ENCODE peak calls at places on chromosomes 4 and X, in nine cellular contexts. H is endothelial cell; R is transverse colon; O is fibroblast of the aortic adventitia; F is nephron progenitor cell; X is left ventricle myocardium inferior; Y is AG09309; E is suprapubic skin; U is activated CD8-positive, alpha-beta T cell treated with anti-CD3 and anti-CD28 coated beads for 36 hours. T is an unnamed sample.

GRCh38 chrX:45505214-45505613 is 304.5 kb upstream of the DIPK2B start:
- DNase-seq in H (no peak), R (no peak), O (peak), F (no peak), X (no peak), Y (no peak), E (no peak), U (peak), T (no peak)

GRCh38 chr4:126532527-126532926 is 1100.2 kb upstream of the INTU start:
- DNase-seq in H (no peak), R (no peak), O (no peak), F (no peak), X (no peak), Y (no peak), E (no peak), U (no peak), T (no peak)

GRCh38 chrX:110145854-110146253 is 142.9 kb downstream of the TMEM164 start:
- DNase-seq in H (peak), R (no peak), O (peak), F (peak), X (no peak), Y (no peak), E (no peak), U (peak), T (no peak)

GRCh38 chr4:121822796-121823504 is 733 bp downstream of the CCNA2 start:
- DNase-seq in H (peak), R (peak), O (peak), F (peak), X (no peak), Y (no peak), E (no peak), U (peak), T (no peak)

GRCh38 chr4:1609901-1610790 is 74.0 kb downstream of the FAM53A start:
- DNase-seq in H (no peak), R (no peak), O (no peak), F (no peak), X (no peak), Y (no peak), E (no peak), U (no peak), T (no peak)

GRCh38 chr4:125313497-125313896 is 1.3 kb upstream of the FAT4 start:
- DNase-seq in H (peak), R (no peak), O (peak), F (peak), X (no peak), Y (peak), E (no peak), U (peak), T (peak)

GRCh38 chr4:41058426-41058825 is 155.9 kb downstream of the APBB2 start:
- DNase-seq in H (no peak), R (no peak), O (no peak), F (no peak), X (no peak), Y (no peak), E (no peak), U (no peak), T (no peak)

GRCh38 chrX:115031989-115032388 is 14.6 kb upstream of the IL13RA2 start:
- DNase-seq in H (no peak), R (no peak), O (no peak), F (no peak), X (no peak), Y (no peak), E (no peak), U (no peak), T (no peak)

GRCh38 chrX:65407157-65407626 is 127.4 kb downstream of the LAS1L start:
- DNase-seq in H (no peak), R (no peak), O (no peak), F (no peak), X (no peak), Y (no peak), E (no peak), U (peak), T (no peak)

GRCh38 chr4:22463179-22463578 is 52.7 kb downstream of the ADGRA3 start:
- DNase-seq in H (no peak), R (no peak), O (no peak), F (no peak), X (no peak), Y (no peak), E (no peak), U (peak), T (no peak)

GRCh38 chr4:135316266-135316779 is 1114.7 kb upstream of the PABPC4L start:
- DNase-seq in H (no peak), R (no peak), O (no peak), F (no peak), X (no peak), Y (no peak), E (no peak), U (no peak), T (no peak)

GRCh38 chr4:112830753-112831386 is 193.9 kb downstream of the LARP7 start:
- DNase-seq in H (no peak), R (no peak), O (no peak), F (no peak), X (no peak), Y (no peak), E (no peak), U (no peak), T (no peak)

GRCh38 chr4:8117278-8117682 is 41.3 kb downstream of the ABLIM2 start:
- DNase-seq in H (no peak), R (peak), O (no peak), F (peak), X (peak), Y (no peak), E (no peak), U (peak), T (no peak)

GRCh38 chr4:67684839-67685531 is 16.0 kb downstream of the UBA6 start:
- DNase-seq in H (no peak), R (no peak), O (peak), F (no peak), X (no peak), Y (no peak), E (no peak), U (no peak), T (no peak)

GRCh38 chr4:31667701-31668100 is 947.5 kb downstream of the PCDH7 start:
- DNase-seq in H (no peak), R (no peak), O (peak), F (no peak), X (no peak), Y (no peak), E (no peak), U (no peak), T (no peak)

GRCh38 chr4:48813984-48814383 is 16.9 kb upstream of the OCIAD1 start:
- DNase-seq in H (no peak), R (no peak), O (no peak), F (no peak), X (no peak), Y (no peak), E (no peak), U (no peak), T (no peak)

GRCh38 chr4:186724048-186724860 is 598 bp upstream of the FAT1 start:
- DNase-seq in H (peak), R (peak), O (peak), F (peak), X (peak), Y (no peak), E (no peak), U (no peak), T (no peak)

GRCh38 chr4:172726001-172726423 is 442.6 kb upstream of the GALNT7 start:
- DNase-seq in H (no peak), R (peak), O (no peak), F (peak), X (no peak), Y (no peak), E (no peak), U (no peak), T (no peak)

GRCh38 chrX:152992120-152992519 is 1.8 kb downstream of the PNMA5 start:
- DNase-seq in H (no peak), R (no peak), O (no peak), F (no peak), X (no peak), Y (no peak), E (no peak), U (no peak), T (no peak)

GRCh38 chr4:169612869-169613859 is 781 bp upstream of the NEK1 start:
- DNase-seq in H (peak), R (peak), O (peak), F (peak), X (peak), Y (peak), E (no peak), U (peak), T (no peak)

GRCh38 chr4:79881407-79881806 is 191.6 kb downstream of the ANTXR2 start:
- DNase-seq in H (no peak), R (no peak), O (no peak), F (no peak), X (no peak), Y (no peak), E (no peak), U (no peak), T (no peak)

GRCh38 chr4:90127223-90127705 is at the start of gene CCSER1:
- DNase-seq in H (peak), R (peak), O (peak), F (peak), X (peak), Y (no peak), E (peak), U (peak), T (peak)

GRCh38 chrX:109751698-109752097 is 18.6 kb upstream of the ACSL4 start:
- DNase-seq in H (no peak), R (no peak), O (no peak), F (no peak), X (no peak), Y (no peak), E (no peak), U (no peak), T (no peak)

GRCh38 chr4:159117968-159118367 is 15.1 kb downstream of the RAPGEF2 start:
- DNase-seq in H (no peak), R (peak), O (no peak), F (no peak), X (no peak), Y (no peak), E (no peak), U (no peak), T (no peak)

GRCh38 chrX:106952988-106953387 is 32.8 kb downstream of the CLDN2 start:
- DNase-seq in H (no peak), R (no peak), O (peak), F (no peak), X (no peak), Y (no peak), E (no peak), U (no peak), T (no peak)

GRCh38 chr4:2321279-2322196 is 59.6 kb upstream of the MXD4 start:
- DNase-seq in H (no peak), R (no peak), O (no peak), F (no peak), X (no peak), Y (no peak), E (peak), U (no peak), T (no peak)

GRCh38 chrX:9291666-9292065 is 173.2 kb upstream of the TBL1X start:
- DNase-seq in H (peak), R (no peak), O (no peak), F (peak), X (no peak), Y (no peak), E (no peak), U (no peak), T (peak)

GRCh38 chrX:153735274-153735673 is 10.6 kb downstream of the ABCD1 start:
- DNase-seq in H (no peak), R (no peak), O (no peak), F (no peak), X (no peak), Y (no peak), E (no peak), U (peak), T (no peak)

GRCh38 chr4:118823471-118823870 is 12.5 kb downstream of the SEC24D start:
- DNase-seq in H (no peak), R (peak), O (no peak), F (no peak), X (no peak), Y (no peak), E (no peak), U (no peak), T (no peak)

GRCh38 chr4:127533028-127533700 is 99.6 kb upstream of the INTU start:
- DNase-seq in H (no peak), R (peak), O (peak), F (no peak), X (peak), Y (no peak), E (no peak), U (no peak), T (no peak)

GRCh38 chr4:110830461-110830860 is 207.6 kb upstream of the PITX2 start:
- DNase-seq in H (no peak), R (no peak), O (no peak), F (no peak), X (no peak), Y (no peak), E (no peak), U (no peak), T (no peak)

GRCh38 chr4:2424581-2424980 is 5.8 kb downstream of the CFAP99 start:
- DNase-seq in H (no peak), R (no peak), O (peak), F (no peak), X (no peak), Y (no peak), E (no peak), U (no peak), T (no peak)

GRCh38 chr4:107252621-107253020 is 216.5 kb upstream of the DKK2 start:
- DNase-seq in H (no peak), R (no peak), O (peak), F (no peak), X (no peak), Y (no peak), E (no peak), U (no peak), T (no peak)

GRCh38 chrX:119755981-119756533 is 2.3 kb upstream of the SOWAHD start:
- DNase-seq in H (no peak), R (peak), O (no peak), F (no peak), X (no peak), Y (no peak), E (no peak), U (peak), T (no peak)

GRCh38 chrX:8738588-8739189 is 6.8 kb upstream of the ANOS1 start:
- DNase-seq in H (peak), R (peak), O (peak), F (peak), X (no peak), Y (no peak), E (no peak), U (peak), T (peak)

GRCh38 chr4:57312296-57312695 is 202.1 kb upstream of the IGFBP7 start:
- DNase-seq in H (no peak), R (no peak), O (no peak), F (no peak), X (no peak), Y (no peak), E (no peak), U (no peak), T (no peak)

GRCh38 chr4:141132689-141133145 is 552 bp downstream of the RNF150 start:
- DNase-seq in H (peak), R (peak), O (peak), F (peak), X (peak), Y (no peak), E (no peak), U (no peak), T (peak)

GRCh38 chr4:141134586-141134985 is 1.3 kb upstream of the RNF150 start:
- DNase-seq in H (no peak), R (no peak), O (no peak), F (no peak), X (no peak), Y (no peak), E (no peak), U (no peak), T (no peak)

GRCh38 chr4:141134051-141134450 is 782 bp upstream of the RNF150 start:
- DNase-seq in H (no peak), R (no peak), O (no peak), F (no peak), X (no peak), Y (no peak), E (no peak), U (no peak), T (no peak)

GRCh38 chr4:141131738-141132688 is 1.3 kb downstream of the RNF150 start:
- DNase-seq in H (peak), R (peak), O (peak), F (peak), X (peak), Y (no peak), E (peak), U (no peak), T (peak)

GRCh38 chr4:141133146-141134006 is at the start of gene RNF150:
- DNase-seq in H (peak), R (peak), O (peak), F (peak), X (peak), Y (peak), E (peak), U (peak), T (peak)
- TF ChIP-seq CTCF in H (peak), R (peak), O (peak), F (peak), X (peak), Y (peak), E (no peak), U (no peak), T (peak)

DNA sequence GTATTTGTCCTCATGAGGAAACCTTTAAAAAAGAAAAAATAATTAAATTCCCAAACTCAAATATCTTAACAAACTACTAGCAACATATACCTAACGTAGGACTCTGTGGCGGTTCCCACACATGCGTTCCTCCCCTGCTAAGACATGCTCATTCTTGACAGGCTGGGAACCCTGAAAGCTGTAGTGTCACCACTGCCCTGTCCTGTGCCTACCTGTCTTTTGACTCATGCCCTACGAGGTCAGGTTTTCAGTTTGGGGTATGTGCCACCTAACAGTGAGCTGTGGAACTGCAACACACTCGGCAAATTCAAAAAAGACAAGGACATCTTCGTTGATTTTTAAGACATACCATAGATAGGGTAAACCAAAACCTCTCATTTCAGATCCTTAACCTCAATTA is 17.8 kb downstream of the IDS start:
- DNase-seq in H (no peak), R (no peak), O (no peak), F (no peak), X (no peak), Y (no peak), E (no peak), U (peak), T (no peak)
- TF ChIP-seq CTCF in H (no peak), R (no peak), O (peak), F (no peak), X (peak), Y (peak), E (peak), U (no peak), T (peak)

DNA sequence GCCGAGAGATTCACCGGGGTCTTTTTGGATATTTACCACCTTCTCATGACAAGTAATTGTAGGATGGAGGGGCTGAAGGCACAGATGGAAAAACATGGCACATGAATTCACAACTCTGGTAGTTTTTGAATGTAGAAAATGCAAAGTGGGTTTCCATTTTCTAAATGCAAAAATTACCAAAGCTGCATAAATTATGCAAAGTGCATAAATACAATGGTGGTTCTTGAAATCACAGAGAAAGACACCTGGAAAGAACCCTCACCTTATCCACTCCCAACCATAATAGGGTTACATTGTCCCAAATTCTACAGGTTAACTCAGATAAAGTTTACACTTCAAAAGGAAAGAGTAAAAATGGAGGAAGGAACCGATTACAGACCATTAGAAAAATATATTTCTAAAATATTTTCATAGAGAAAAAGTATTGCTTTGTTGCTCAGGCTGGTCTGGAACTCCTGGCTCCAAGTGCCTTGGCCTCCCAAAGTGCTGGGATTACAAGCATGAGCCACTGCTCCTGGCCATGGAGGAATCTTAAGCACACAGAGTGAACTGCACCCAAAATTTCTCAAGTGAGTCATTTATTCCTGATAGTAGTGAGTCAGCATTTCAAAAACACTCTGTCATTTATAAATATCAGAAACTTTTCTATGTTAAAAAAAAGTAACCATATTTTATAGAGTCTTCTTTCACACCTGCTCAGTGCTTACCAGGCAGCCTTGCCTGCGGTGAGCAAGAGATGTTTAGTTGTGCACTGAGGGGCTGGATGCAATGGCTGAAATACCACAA is 101.4 kb downstream of the FIP1L1 start:
- DNase-seq in H (no peak), R (no peak), O (peak), F (no peak), X (no peak), Y (peak), E (no peak), U (no peak), T (no peak)
- TF ChIP-seq CTCF in H (no peak), R (no peak), O (no peak), F (no peak), X (no peak), Y (no peak), E (no peak), U (no peak), T (no peak)

GRCh38 chrX:68840256-68840655 is 11.4 kb downstream of the EFNB1 start:
- DNase-seq in H (no peak), R (peak), O (no peak), F (no peak), X (no peak), Y (no peak), E (no peak), U (no peak), T (no peak)
- TF ChIP-seq CTCF in H (no peak), R (no peak), O (no peak), F (no peak), X (no peak), Y (no peak), E (no peak), U (no peak), T (no peak)

DNA sequence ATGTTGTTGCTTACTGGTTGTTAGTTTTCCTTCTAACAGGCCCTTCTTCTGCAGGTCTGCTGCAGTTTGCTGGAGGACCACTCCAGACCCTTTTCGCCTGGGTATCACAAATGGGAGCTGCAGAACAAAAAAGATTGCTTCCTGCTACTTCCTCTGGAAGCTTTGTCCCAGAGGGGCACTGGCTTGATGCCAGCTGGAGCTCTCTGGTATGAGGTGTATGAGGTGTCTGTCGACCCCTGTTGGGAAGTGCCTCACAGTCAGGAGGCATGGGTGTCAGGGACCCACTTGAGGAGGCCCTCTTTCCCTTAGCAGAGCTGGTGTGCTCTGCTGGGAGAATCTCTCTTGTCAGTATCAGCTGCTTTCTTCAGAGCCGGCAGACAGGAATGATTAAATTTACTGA is 127.4 kb upstream of the EDA2R start:
- DNase-seq in H (no peak), R (no peak), O (no peak), F (no peak), X (no peak), Y (no peak), E (no peak), U (no peak), T (no peak)
- TF ChIP-seq CTCF in H (no peak), R (no peak), O (no peak), F (no peak), X (no peak), Y (no peak), E (no peak), U (no peak), T (no peak)

DNA sequence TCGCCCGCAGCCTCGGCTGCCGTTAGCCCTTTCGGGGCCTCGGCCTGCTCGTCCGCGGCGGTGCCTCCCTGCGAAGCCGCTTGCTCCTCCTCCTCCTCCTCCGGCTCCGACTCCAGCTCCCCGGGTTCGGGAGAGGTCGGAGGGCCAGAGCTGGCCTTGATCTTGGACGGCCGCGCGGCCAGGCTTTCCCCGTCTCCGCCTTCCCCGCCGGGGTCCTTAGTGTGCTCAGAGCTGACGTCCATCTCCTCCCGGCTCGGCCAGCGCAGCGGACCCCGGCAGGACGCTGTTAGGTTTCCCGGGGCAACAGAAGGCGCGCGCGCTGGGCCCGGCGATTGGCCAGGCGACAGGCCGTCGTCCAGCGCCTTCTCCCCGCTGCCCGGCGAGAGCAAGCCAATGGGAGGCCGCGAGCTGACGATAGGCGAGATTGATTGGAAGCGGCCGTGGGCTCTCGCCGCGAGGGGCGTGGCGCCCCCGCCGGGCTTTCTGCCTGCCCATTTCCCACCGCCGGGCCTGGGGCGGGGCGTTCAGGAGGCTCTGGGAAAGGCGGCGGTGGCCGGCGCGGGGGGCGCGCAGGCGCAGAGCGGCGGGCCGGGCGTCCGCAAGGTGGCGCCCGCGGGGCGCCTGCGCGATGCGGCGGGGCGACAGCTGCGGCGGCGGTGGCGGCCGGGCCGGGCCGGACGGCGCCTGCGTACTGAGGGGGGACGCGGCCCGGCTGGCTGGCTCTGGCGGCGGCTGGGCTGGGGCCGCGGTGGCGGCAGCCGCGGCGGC is at the start of gene TADA2B:
- DNase-seq in H (peak), R (peak), O (peak), F (peak), X (peak), Y (peak), E (peak), U (peak), T (peak)
- TF ChIP-seq CTCF in H (peak), R (peak), O (peak), F (no peak), X (peak), Y (peak), E (peak), U (peak), T (peak)

T was measured in mesothelial cell of epicardium.